ENCODE peak calls at places on chromosomes 7 and 10, in four cellular contexts. P is activated effector memory CD4-positive, alpha-beta T cell treated with Interleukin-2 at 50 U/mL for 16 hours; O is nephron progenitor cell; B is effector memory CD8-positive, alpha-beta T cell. Z is an unnamed sample.

GRCh38 chr10:112140110-112140755 is 43.3 kb downstream of the GPAM start:
- DNase-seq in P (peak), O (peak), B (peak), Z (peak)

GRCh38 chr7:18538554-18539250 is 43.2 kb downstream of the HDAC9 start:
- DNase-seq in P (no peak), O (no peak), B (no peak), Z (no peak)

GRCh38 chr10:73906524-73907447 is 4.1 kb upstream of the PLAU start:
- DNase-seq in P (no peak), O (peak), B (no peak), Z (peak)

GRCh38 chr10:60801538-60801937 is 23.3 kb downstream of the CDK1 start:
- DNase-seq in P (no peak), O (no peak), B (no peak), Z (no peak)

GRCh38 chr7:35991511-35992232 is 161.4 kb upstream of the EEPD1 start:
- DNase-seq in P (no peak), O (no peak), B (no peak), Z (no peak)

GRCh38 chr10:91294134-91294906 is 73.9 kb downstream of the PCGF5 start:
- DNase-seq in P (no peak), O (no peak), B (no peak), Z (no peak)

GRCh38 chr10:32056136-32057040 is at the start of gene KIF5B:
- DNase-seq in P (peak), O (peak), B (peak), Z (peak)

GRCh38 chr7:131948434-131949053 is 392.1 kb upstream of the PODXL start:
- DNase-seq in P (no peak), O (no peak), B (no peak), Z (no peak)

GRCh38 chr10:5809541-5810154 is 3.6 kb downstream of the GDI2 start:
- DNase-seq in P (no peak), O (no peak), B (no peak), Z (no peak)

GRCh38 chr10:50653142-50653541 is 29.4 kb upstream of the SGMS1 start:
- DNase-seq in P (no peak), O (no peak), B (peak), Z (peak)

GRCh38 chr10:8445353-8445752 is 390.9 kb downstream of the GATA3 start:
- DNase-seq in P (no peak), O (no peak), B (no peak), Z (no peak)

GRCh38 chr10:114278140-114278883 is 39.3 kb downstream of the VWA2 start:
- DNase-seq in P (no peak), O (no peak), B (no peak), Z (no peak)

Z was measured in adrenal gland.